ENCODE peak calls at places on chromosomes 4 and X, in four cellular contexts. One of them, this sample, is unnamed.

GRCh38 chr4:62709618-62710252 is 1509.6 kb downstream of the ADGRL3 start:
- DNase-seq in substantia nigra: no peak
- DNase-seq in mammary epithelial cell: peak
- DNase-seq in CD4-positive, CD25-positive, alpha-beta regulatory T cell: no peak
- DNase-seq in this sample: no peak

GRCh38 chr4:76655566-76656479 is 220.8 kb downstream of the SHROOM3 start:
- DNase-seq in substantia nigra: no peak
- DNase-seq in mammary epithelial cell: no peak
- DNase-seq in CD4-positive, CD25-positive, alpha-beta regulatory T cell: no peak
- DNase-seq in this sample: no peak

GRCh38 chr4:81040175-81040659 is 9.7 kb downstream of the BMP3 start:
- DNase-seq in substantia nigra: no peak
- DNase-seq in mammary epithelial cell: peak
- DNase-seq in CD4-positive, CD25-positive, alpha-beta regulatory T cell: peak
- DNase-seq in this sample: no peak

GRCh38 chrX:25083661-25084060 is 67.9 kb upstream of the ARX start:
- DNase-seq in substantia nigra: no peak
- DNase-seq in mammary epithelial cell: peak
- DNase-seq in CD4-positive, CD25-positive, alpha-beta regulatory T cell: no peak
- DNase-seq in this sample: peak

GRCh38 chrX:30895331-30895730 is 6.3 kb upstream of the TAB3 start:
- DNase-seq in substantia nigra: no peak
- DNase-seq in mammary epithelial cell: peak
- DNase-seq in CD4-positive, CD25-positive, alpha-beta regulatory T cell: no peak
- DNase-seq in this sample: no peak

GRCh38 chrX:88886908-88887307 is 139.9 kb downstream of the CPXCR1 start:
- DNase-seq in substantia nigra: no peak
- DNase-seq in mammary epithelial cell: no peak
- DNase-seq in CD4-positive, CD25-positive, alpha-beta regulatory T cell: no peak
- DNase-seq in this sample: no peak

GRCh38 chr4:113113151-113113550 is 63.7 kb downstream of the ANK2 start:
- DNase-seq in substantia nigra: no peak
- DNase-seq in mammary epithelial cell: no peak
- DNase-seq in CD4-positive, CD25-positive, alpha-beta regulatory T cell: no peak
- DNase-seq in this sample: no peak

GRCh38 chr4:53441564-53441963 is 64.1 kb downstream of the FIP1L1 start:
- DNase-seq in substantia nigra: no peak
- DNase-seq in mammary epithelial cell: no peak
- DNase-seq in CD4-positive, CD25-positive, alpha-beta regulatory T cell: no peak
- DNase-seq in this sample: no peak

GRCh38 chr4:124941267-124941666 is 228.7 kb upstream of the ANKRD50 start:
- DNase-seq in substantia nigra: no peak
- DNase-seq in mammary epithelial cell: peak
- DNase-seq in CD4-positive, CD25-positive, alpha-beta regulatory T cell: no peak
- DNase-seq in this sample: peak

GRCh38 chr4:137705171-137705783 is 173.0 kb upstream of the PCDH18 start:
- DNase-seq in substantia nigra: no peak
- DNase-seq in mammary epithelial cell: no peak
- DNase-seq in CD4-positive, CD25-positive, alpha-beta regulatory T cell: no peak
- DNase-seq in this sample: no peak

GRCh38 chr4:2301221-2301642 is 39.3 kb upstream of the MXD4 start:
- DNase-seq in substantia nigra: no peak
- DNase-seq in mammary epithelial cell: no peak
- DNase-seq in CD4-positive, CD25-positive, alpha-beta regulatory T cell: no peak
- DNase-seq in this sample: no peak

GRCh38 chr4:37956941-37957340 is 3.3 kb upstream of the PTTG2 start:
- DNase-seq in substantia nigra: no peak
- DNase-seq in mammary epithelial cell: no peak
- DNase-seq in CD4-positive, CD25-positive, alpha-beta regulatory T cell: no peak
- DNase-seq in this sample: no peak

GRCh38 chr4:15451866-15452765 is 17.6 kb upstream of the CC2D2A start:
- DNase-seq in substantia nigra: no peak
- DNase-seq in mammary epithelial cell: peak
- DNase-seq in CD4-positive, CD25-positive, alpha-beta regulatory T cell: no peak
- DNase-seq in this sample: no peak

GRCh38 chr4:6582889-6583504 is 8.0 kb downstream of the MAN2B2 start:
- DNase-seq in substantia nigra: no peak
- DNase-seq in mammary epithelial cell: no peak
- DNase-seq in CD4-positive, CD25-positive, alpha-beta regulatory T cell: peak
- DNase-seq in this sample: no peak

GRCh38 chrX:54411732-54412131 is 28.5 kb upstream of the TSR2 start:
- DNase-seq in substantia nigra: no peak
- DNase-seq in mammary epithelial cell: no peak
- DNase-seq in CD4-positive, CD25-positive, alpha-beta regulatory T cell: no peak
- DNase-seq in this sample: no peak

GRCh38 chr4:122700178-122700725 is 32.3 kb upstream of the BBS12 start:
- DNase-seq in substantia nigra: no peak
- DNase-seq in mammary epithelial cell: peak
- DNase-seq in CD4-positive, CD25-positive, alpha-beta regulatory T cell: no peak
- DNase-seq in this sample: peak

GRCh38 chrX:132955710-132956109 is 2.7 kb downstream of the HS6ST2 start:
- DNase-seq in substantia nigra: no peak
- DNase-seq in mammary epithelial cell: no peak
- DNase-seq in CD4-positive, CD25-positive, alpha-beta regulatory T cell: no peak
- DNase-seq in this sample: no peak

GRCh38 chrX:25721564-25721963 is 416.6 kb upstream of the MAGEB18 start:
- DNase-seq in substantia nigra: no peak
- DNase-seq in mammary epithelial cell: no peak
- DNase-seq in CD4-positive, CD25-positive, alpha-beta regulatory T cell: no peak
- DNase-seq in this sample: no peak

GRCh38 chr4:143185253-143186107 is 763 bp downstream of the USP38 start:
- DNase-seq in substantia nigra: peak
- DNase-seq in mammary epithelial cell: peak
- DNase-seq in CD4-positive, CD25-positive, alpha-beta regulatory T cell: no peak
- DNase-seq in this sample: no peak

GRCh38 chr4:89305028-89305427 is 2.6 kb downstream of the GPRIN3 start:
- DNase-seq in substantia nigra: no peak
- DNase-seq in mammary epithelial cell: no peak
- DNase-seq in CD4-positive, CD25-positive, alpha-beta regulatory T cell: no peak
- DNase-seq in this sample: no peak

GRCh38 chr4:155787113-155787710 is 28.4 kb downstream of the GUCY1B1 start:
- DNase-seq in substantia nigra: no peak
- DNase-seq in mammary epithelial cell: peak
- DNase-seq in CD4-positive, CD25-positive, alpha-beta regulatory T cell: peak
- DNase-seq in this sample: peak

GRCh38 chrX:17024896-17025295 is 78.4 kb downstream of the REPS2 start:
- DNase-seq in substantia nigra: peak
- DNase-seq in mammary epithelial cell: no peak
- DNase-seq in CD4-positive, CD25-positive, alpha-beta regulatory T cell: no peak
- DNase-seq in this sample: no peak

GRCh38 chr4:176788248-176788647 is 4.5 kb downstream of the VEGFC start:
- DNase-seq in substantia nigra: no peak
- DNase-seq in mammary epithelial cell: no peak
- DNase-seq in CD4-positive, CD25-positive, alpha-beta regulatory T cell: no peak
- DNase-seq in this sample: no peak

GRCh38 chr4:149173241-149174013 is 642.2 kb downstream of the IQCM start:
- DNase-seq in substantia nigra: no peak
- DNase-seq in mammary epithelial cell: no peak
- DNase-seq in CD4-positive, CD25-positive, alpha-beta regulatory T cell: no peak
- DNase-seq in this sample: no peak

GRCh38 chrX:21493226-21493850 is 119.1 kb downstream of the CNKSR2 start:
- DNase-seq in substantia nigra: no peak
- DNase-seq in mammary epithelial cell: peak
- DNase-seq in CD4-positive, CD25-positive, alpha-beta regulatory T cell: no peak
- DNase-seq in this sample: no peak

GRCh38 chr4:170853422-170854021 is 763.8 kb upstream of the AADAT start:
- DNase-seq in substantia nigra: peak
- DNase-seq in mammary epithelial cell: peak
- DNase-seq in CD4-positive, CD25-positive, alpha-beta regulatory T cell: peak
- DNase-seq in this sample: no peak

GRCh38 chrX:119272882-119273806 is 37.1 kb downstream of the PGRMC1 start:
- DNase-seq in substantia nigra: peak
- DNase-seq in mammary epithelial cell: no peak
- DNase-seq in CD4-positive, CD25-positive, alpha-beta regulatory T cell: peak
- DNase-seq in this sample: no peak

GRCh38 chr4:180141734-180142133 is 2101.5 kb upstream of the TENM3 start:
- DNase-seq in substantia nigra: no peak
- DNase-seq in mammary epithelial cell: no peak
- DNase-seq in CD4-positive, CD25-positive, alpha-beta regulatory T cell: no peak
- DNase-seq in this sample: no peak

GRCh38 chr4:114025176-114025777 is 45.8 kb upstream of the ARSJ start:
- DNase-seq in substantia nigra: no peak
- DNase-seq in mammary epithelial cell: no peak
- DNase-seq in CD4-positive, CD25-positive, alpha-beta regulatory T cell: no peak
- DNase-seq in this sample: no peak

GRCh38 chr4:78533854-78534253 is 17.7 kb upstream of the ANXA3 start:
- DNase-seq in substantia nigra: no peak
- DNase-seq in mammary epithelial cell: no peak
- DNase-seq in CD4-positive, CD25-positive, alpha-beta regulatory T cell: no peak
- DNase-seq in this sample: no peak
- H3K27ac ChIP-seq in substantia nigra: no peak
- H3K27ac ChIP-seq in mammary epithelial cell: peak
- H3K27ac ChIP-seq in CD4-positive, CD25-positive, alpha-beta regulatory T cell: no peak
- H3K27ac ChIP-seq in this sample: peak

GRCh38 chrX:112643721-112644120 is 36.0 kb downstream of the LHFPL1 start:
- DNase-seq in substantia nigra: no peak
- DNase-seq in mammary epithelial cell: no peak
- DNase-seq in CD4-positive, CD25-positive, alpha-beta regulatory T cell: no peak
- DNase-seq in this sample: no peak

GRCh38 chrX:112645774-112646173 is 34.0 kb downstream of the LHFPL1 start:
- DNase-seq in substantia nigra: no peak
- DNase-seq in mammary epithelial cell: no peak
- DNase-seq in CD4-positive, CD25-positive, alpha-beta regulatory T cell: no peak
- DNase-seq in this sample: no peak

GRCh38 chrX:112642349-112642748 is 37.4 kb downstream of the LHFPL1 start:
- DNase-seq in substantia nigra: peak
- DNase-seq in mammary epithelial cell: peak
- DNase-seq in CD4-positive, CD25-positive, alpha-beta regulatory T cell: peak
- DNase-seq in this sample: no peak

GRCh38 chrX:112646651-112647050 is 33.1 kb downstream of the LHFPL1 start:
- DNase-seq in substantia nigra: no peak
- DNase-seq in mammary epithelial cell: no peak
- DNase-seq in CD4-positive, CD25-positive, alpha-beta regulatory T cell: no peak
- DNase-seq in this sample: no peak

GRCh38 chrX:112644713-112645112 is 35.0 kb downstream of the LHFPL1 start:
- DNase-seq in substantia nigra: no peak
- DNase-seq in mammary epithelial cell: no peak
- DNase-seq in CD4-positive, CD25-positive, alpha-beta regulatory T cell: no peak
- DNase-seq in this sample: no peak
- H3K27ac ChIP-seq in substantia nigra: no peak
- H3K27ac ChIP-seq in mammary epithelial cell: no peak
- H3K27ac ChIP-seq in CD4-positive, CD25-positive, alpha-beta regulatory T cell: no peak
- H3K27ac ChIP-seq in this sample: no peak

GRCh38 chr4:185524888-185525863 is 10.1 kb downstream of the PDLIM3 start:
- DNase-seq in substantia nigra: no peak
- DNase-seq in mammary epithelial cell: no peak
- DNase-seq in CD4-positive, CD25-positive, alpha-beta regulatory T cell: no peak
- DNase-seq in this sample: no peak
- H3K27ac ChIP-seq in substantia nigra: no peak
- H3K27ac ChIP-seq in mammary epithelial cell: no peak
- H3K27ac ChIP-seq in CD4-positive, CD25-positive, alpha-beta regulatory T cell: no peak
- H3K27ac ChIP-seq in this sample: no peak

GRCh38 chr4:83386931-83387897 is 52.6 kb upstream of the HPSE start:
- DNase-seq in substantia nigra: no peak
- DNase-seq in mammary epithelial cell: peak
- DNase-seq in CD4-positive, CD25-positive, alpha-beta regulatory T cell: no peak
- DNase-seq in this sample: no peak

GRCh38 chr4:83389756-83390505 is 55.3 kb upstream of the HPSE start:
- DNase-seq in substantia nigra: no peak
- DNase-seq in mammary epithelial cell: no peak
- DNase-seq in CD4-positive, CD25-positive, alpha-beta regulatory T cell: no peak
- DNase-seq in this sample: no peak

GRCh38 chr4:83389037-83389755 is 54.5 kb upstream of the HPSE start:
- DNase-seq in substantia nigra: no peak
- DNase-seq in mammary epithelial cell: peak
- DNase-seq in CD4-positive, CD25-positive, alpha-beta regulatory T cell: no peak
- DNase-seq in this sample: no peak

GRCh38 chr4:83390965-83391364 is 56.3 kb upstream of the HPSE start:
- DNase-seq in substantia nigra: no peak
- DNase-seq in mammary epithelial cell: no peak
- DNase-seq in CD4-positive, CD25-positive, alpha-beta regulatory T cell: no peak
- DNase-seq in this sample: no peak

GRCh38 chr4:83387922-83388676 is 53.5 kb upstream of the HPSE start:
- DNase-seq in substantia nigra: no peak
- DNase-seq in mammary epithelial cell: no peak
- DNase-seq in CD4-positive, CD25-positive, alpha-beta regulatory T cell: peak
- DNase-seq in this sample: no peak
- H3K27ac ChIP-seq in substantia nigra: no peak
- H3K27ac ChIP-seq in mammary epithelial cell: no peak
- H3K27ac ChIP-seq in CD4-positive, CD25-positive, alpha-beta regulatory T cell: no peak
- H3K27ac ChIP-seq in this sample: peak